ENCODE peak calls at places on chromosomes 6 and 20, in five cellular contexts. U is cardiac muscle cell; E is right lobe of liver; A is CD8-positive, alpha-beta T cell; I is heart left ventricle. Q is an unnamed sample.

GRCh38 chr6:75317503-75318206 is 33.1 kb upstream of the TMEM30A start:
- DNase-seq in I (no peak), A (no peak), E (no peak), U (peak; percentile 86), Q (no peak)

GRCh38 chr20:58701431-58702160 is 9.0 kb downstream of the NPEPL1 start:
- DNase-seq in I (no peak), E (no peak), A (no peak), U (no peak), Q (peak; percentile 81)

GRCh38 chr6:115545410-115545986 is 515.2 kb downstream of the FRK start:
- DNase-seq in I (no peak), U (no peak), A (no peak), E (no peak), Q (no peak)

GRCh38 chr20:64226686-64227576 is 28.6 kb upstream of the PCMTD2 start:
- DNase-seq in U (no peak), I (no peak), A (no peak), E (no peak), Q (peak; percentile 80)

GRCh38 chr6:165807249-165807951 is 144.4 kb upstream of the PDE10A start:
- DNase-seq in I (no peak), U (no peak), A (no peak), E (no peak), Q (no peak)

GRCh38 chr20:4550740-4551139 is 171.0 kb upstream of the PRND start:
- DNase-seq in A (no peak), I (no peak), U (no peak), E (no peak), Q (no peak)

GRCh38 chr6:117338567-117338966 is 73.2 kb downstream of the VGLL2 start:
- DNase-seq in I (peak; percentile 56), E (no peak), A (no peak), U (no peak), Q (no peak)

GRCh38 chr20:32390999-32391398 is 32.9 kb downstream of the ASXL1 start:
- DNase-seq in A (no peak), E (no peak), I (no peak), U (peak; percentile 6), Q (no peak)

DNA sequence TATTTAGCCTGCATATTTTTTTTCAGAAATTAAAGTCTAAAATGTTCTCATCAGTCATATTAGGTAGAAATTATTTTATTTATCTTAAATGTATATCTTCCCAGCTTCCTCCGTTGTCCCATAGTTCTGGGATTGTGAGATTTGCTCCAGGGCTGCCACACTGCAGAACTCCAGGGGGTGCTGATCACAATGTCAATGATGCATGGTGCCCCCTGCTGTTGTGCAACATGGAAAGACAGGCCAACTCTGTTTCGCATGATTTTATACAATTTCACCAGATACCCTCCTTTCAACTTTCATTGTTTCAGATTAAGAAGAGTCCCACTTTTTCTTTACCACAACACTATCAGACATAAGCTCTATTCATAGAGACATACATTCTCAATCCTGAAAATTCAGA is 35.9 kb downstream of the ID4 start:
- DNase-seq in U (peak; percentile 9), I (no peak), E (no peak), A (no peak), Q (no peak)
- TF ChIP-seq CTCF in U (peak; percentile 17), I (no peak), E (no peak), A (no peak), Q (no peak)

GRCh38 chr20:55252525-55252924 is 752.8 kb downstream of the CBLN4 start:
- DNase-seq in I (peak; percentile 25), A (no peak), E (no peak), U (no peak), Q (no peak)
- H3K9me3 ChIP-seq in I (no peaks in the 10 kb centered on the region), A (no peaks in the 10 kb centered on the region), E (no peaks in the 10 kb centered on the region), U (no peaks in the 10 kb centered on the region), Q (no peaks in the 10 kb centered on the region)

GRCh38 chr6:154249499-154250298 is 106.9 kb downstream of the IPCEF1 start:
- DNase-seq in U (no peak), I (no peak), A (no peak), E (no peak), Q (no peak)
- H3K27ac ChIP-seq in U (no peak overlapping the region), I (no peak overlapping the region), A (peak overlapping the region; percentile 47), E (no peak overlapping the region), Q (no peak overlapping the region)

GRCh38 chr20:62301111-62301668 is 1.6 kb upstream of the ADRM1 start:
- DNase-seq in U (no peak), E (no peak), A (no peak), I (no peak), Q (no peak)

GRCh38 chr20:62300319-62300718 is 2.5 kb upstream of the ADRM1 start:
- DNase-seq in I (no peak), U (no peak), E (no peak), A (no peak), Q (no peak)

GRCh38 chr20:62302341-62303048 is at the start of gene ADRM1:
- DNase-seq in U (peak; percentile 98), A (peak; percentile 96), I (peak; percentile 97), E (peak; percentile 97), Q (no peak)

GRCh38 chr20:62303049-62303326 is 191 bp downstream of the ADRM1 start:
- DNase-seq in E (no peak), I (no peak), U (no peak), A (no peak), Q (peak; percentile 90)

GRCh38 chr20:62301773-62302340 is 940 bp upstream of the ADRM1 start:
- DNase-seq in I (peak; percentile 94), E (peak; percentile 93), U (peak; percentile 94), A (peak; percentile 74), Q (no peak)
- TF ChIP-seq CTCF in I (peak; percentile 86), E (peak; percentile 95), U (peak; percentile 89), A (peak; percentile 69), Q (peak; percentile 99)

DNA sequence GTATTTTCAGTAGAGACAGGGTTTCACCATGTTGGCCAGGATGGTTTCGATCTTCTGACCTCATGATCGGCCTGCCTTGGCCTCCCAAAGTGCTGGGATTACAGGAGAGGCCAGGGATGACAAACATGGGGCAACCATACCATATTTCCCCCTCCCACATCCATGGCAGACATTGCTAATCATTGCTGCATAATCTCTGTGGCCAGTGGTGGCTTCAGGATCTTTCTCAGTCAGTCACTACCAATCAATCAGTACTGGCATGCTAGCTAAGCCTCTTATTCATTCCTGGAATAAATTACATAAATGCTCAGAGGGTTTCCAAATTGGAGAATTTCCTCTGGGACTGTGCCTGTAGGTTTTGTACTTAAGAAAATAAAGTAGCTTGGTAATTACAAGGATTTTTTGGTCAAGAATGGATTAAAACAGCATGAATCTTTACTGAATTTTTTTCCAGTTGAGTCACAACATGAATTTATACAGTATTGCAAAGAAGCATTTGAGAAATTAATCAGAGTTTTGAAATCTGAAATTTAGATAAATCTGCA is 138.1 kb downstream of the FNDC1 start:
- DNase-seq in E (no peak), U (no peak), A (no peak), I (no peak), Q (no peak)
- H3K9me3 ChIP-seq in E (no peaks in the 10 kb centered on the region), U (no peaks in the 10 kb centered on the region), A (no peaks in the 10 kb centered on the region), I (no peaks in the 10 kb centered on the region), Q (no peaks in the 10 kb centered on the region)

GRCh38 chr20:50381771-50382593 is 128.2 kb upstream of the PTPN1 start:
- DNase-seq in E (peak; percentile 42), U (no peak), I (no peak), A (no peak), Q (no peak)
- H3K27ac ChIP-seq in E (peak overlapping the region; percentile 47), U (no peak overlapping the region), I (no peak overlapping the region), A (no peak overlapping the region), Q (peak overlapping the region; percentile 7)

DNA sequence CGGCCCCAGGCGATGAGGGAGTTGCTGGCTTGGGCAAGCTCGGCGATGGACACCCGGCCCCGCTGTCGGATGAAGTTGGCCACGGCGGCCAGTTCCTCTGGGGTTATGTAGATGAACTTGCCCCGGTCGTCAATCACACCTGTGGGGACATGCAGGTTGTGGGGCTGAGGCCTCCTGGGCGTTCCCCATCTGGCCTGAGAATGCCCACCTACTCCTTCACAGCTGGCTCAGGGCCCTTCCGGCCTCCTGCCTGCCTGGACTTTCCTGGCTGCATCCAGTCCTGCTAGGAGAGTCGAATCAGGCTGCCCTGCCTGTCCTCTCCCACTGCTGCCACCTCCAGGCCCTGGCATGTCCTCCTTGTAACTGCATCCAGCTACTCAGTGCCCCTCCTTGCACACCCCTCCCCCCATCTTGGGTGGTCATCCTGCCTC is 13.8 kb downstream of the DDRGK1 start:
- DNase-seq in A (no peak), U (no peak), E (no peak), I (no peak), Q (no peak)
- TF ChIP-seq CTCF in A (no peak), U (no peak), E (no peak), I (no peak), Q (no peak)

Q was measured in RWPE2.